ENCODE peak calls at places on chromosomes 16 and 17, in five cellular contexts. One of them, this sample, is unnamed.

GRCh38 chr16:73062640-73063283 is 14.8 kb upstream of the ZFHX3 start:
- DNase-seq in trophoblast cell: no peak
- DNase-seq in H9: peak; percentile 82
- DNase-seq in IMR-90: no peak
- DNase-seq in neuronal stem cell: no peak
- DNase-seq in this sample: no peak

GRCh38 chr16:15518412-15519351 is 84.3 kb downstream of the BMERB1 start:
- DNase-seq in trophoblast cell: no peak
- DNase-seq in H9: no peak
- DNase-seq in IMR-90: peak; percentile 76
- DNase-seq in neuronal stem cell: no peak
- DNase-seq in this sample: no peak

GRCh38 chr16:6274366-6274765 is 1058.3 kb upstream of the RBFOX1 start:
- DNase-seq in trophoblast cell: no peak
- DNase-seq in H9: no peak
- DNase-seq in IMR-90: no peak
- DNase-seq in neuronal stem cell: no peak
- DNase-seq in this sample: no peak

GRCh38 chr17:56290486-56291118 is 137.3 kb downstream of the ANKFN1 start:
- DNase-seq in trophoblast cell: no peak
- DNase-seq in H9: no peak
- DNase-seq in IMR-90: no peak
- DNase-seq in neuronal stem cell: no peak
- DNase-seq in this sample: no peak

GRCh38 chr17:73645050-73645871 is 1.0 kb upstream of the SDK2 start:
- DNase-seq in trophoblast cell: peak; percentile 23
- DNase-seq in H9: peak; percentile 73
- DNase-seq in IMR-90: no peak
- DNase-seq in neuronal stem cell: peak; percentile 81
- DNase-seq in this sample: no peak

GRCh38 chr16:55284718-55285099 is 39.3 kb upstream of the IRX6 start:
- DNase-seq in trophoblast cell: no peak
- DNase-seq in H9: no peak
- DNase-seq in IMR-90: no peak
- DNase-seq in neuronal stem cell: no peak
- DNase-seq in this sample: no peak

GRCh38 chr16:35255816-35256215 is 1796.4 kb downstream of the TP53TG3F start:
- DNase-seq in trophoblast cell: no peak
- DNase-seq in H9: no peak
- DNase-seq in IMR-90: no peak
- DNase-seq in neuronal stem cell: no peak
- DNase-seq in this sample: no peak

GRCh38 chr17:38922538-38923291 is 2.7 kb upstream of the LASP1NB start:
- DNase-seq in trophoblast cell: no peak
- DNase-seq in H9: peak; percentile 71
- DNase-seq in IMR-90: peak; percentile 69
- DNase-seq in neuronal stem cell: peak; percentile 48
- DNase-seq in this sample: no peak

GRCh38 chr17:38332735-38333134 is 11.0 kb downstream of the GPR179 start:
- DNase-seq in trophoblast cell: no peak
- DNase-seq in H9: no peak
- DNase-seq in IMR-90: no peak
- DNase-seq in neuronal stem cell: no peak
- DNase-seq in this sample: no peak

GRCh38 chr17:14926526-14927122 is 338.5 kb downstream of the PMP22 start:
- DNase-seq in trophoblast cell: peak; percentile 38
- DNase-seq in H9: peak; percentile 60
- DNase-seq in IMR-90: peak; percentile 74
- DNase-seq in neuronal stem cell: peak; percentile 76
- DNase-seq in this sample: peak; percentile 57

GRCh38 chr17:67506966-67507365 is 129.9 kb downstream of the PITPNC1 start:
- DNase-seq in trophoblast cell: peak; percentile 69
- DNase-seq in H9: no peak
- DNase-seq in IMR-90: peak; percentile 95
- DNase-seq in neuronal stem cell: no peak
- DNase-seq in this sample: no peak

GRCh38 chr17:50426814-50427787 is 1.1 kb downstream of the ACSF2 start:
- DNase-seq in trophoblast cell: no peak
- DNase-seq in H9: peak; percentile 62
- DNase-seq in IMR-90: peak; percentile 37
- DNase-seq in neuronal stem cell: no peak
- DNase-seq in this sample: no peak

GRCh38 chr17:66488874-66489273 is 186.5 kb downstream of the PRKCA start:
- DNase-seq in trophoblast cell: no peak
- DNase-seq in H9: no peak
- DNase-seq in IMR-90: no peak
- DNase-seq in neuronal stem cell: no peak
- DNase-seq in this sample: no peak

GRCh38 chr16:67428146-67428731 is 2.7 kb upstream of the HSD11B2 start:
- DNase-seq in trophoblast cell: peak; percentile 86
- DNase-seq in H9: peak; percentile 92
- DNase-seq in IMR-90: peak; percentile 47
- DNase-seq in neuronal stem cell: peak; percentile 71
- DNase-seq in this sample: peak; percentile 71

GRCh38 chr17:32444301-32445074 is at the start of gene PSMD11:
- DNase-seq in trophoblast cell: peak; percentile 97
- DNase-seq in H9: peak; percentile 100
- DNase-seq in IMR-90: peak; percentile 95
- DNase-seq in neuronal stem cell: peak; percentile 93
- DNase-seq in this sample: peak; percentile 99
- H3K14ac ChIP-seq in trophoblast cell: peak within 1 kb of the TSS; percentile 93
- H3K14ac ChIP-seq in H9: peak within 1 kb of the TSS; percentile 99
- H3K14ac ChIP-seq in IMR-90: peak within 1 kb of the TSS; percentile 90
- H3K14ac ChIP-seq in neuronal stem cell: peak within 1 kb of the TSS; percentile 71
- H3K14ac ChIP-seq in this sample: no peak within 1 kb of the TSS

GRCh38 chr17:40242774-40243173 is 23.7 kb downstream of the WIPF2 start:
- DNase-seq in trophoblast cell: no peak
- DNase-seq in H9: no peak
- DNase-seq in IMR-90: no peak
- DNase-seq in neuronal stem cell: no peak
- DNase-seq in this sample: no peak
- H3K14ac ChIP-seq in trophoblast cell: no peak overlapping the region
- H3K14ac ChIP-seq in H9: no peak overlapping the region
- H3K14ac ChIP-seq in IMR-90: no peak overlapping the region
- H3K14ac ChIP-seq in neuronal stem cell: no peak overlapping the region
- H3K14ac ChIP-seq in this sample: no peak overlapping the region

GRCh38 chr17:60573139-60573975 is 26.6 kb upstream of the PPM1D start:
- DNase-seq in trophoblast cell: peak; percentile 95
- DNase-seq in H9: no peak
- DNase-seq in IMR-90: peak; percentile 74
- DNase-seq in neuronal stem cell: no peak
- DNase-seq in this sample: no peak
- H3K14ac ChIP-seq in trophoblast cell: peak overlapping the region; percentile 82
- H3K14ac ChIP-seq in H9: no peak overlapping the region
- H3K14ac ChIP-seq in IMR-90: peak overlapping the region; percentile 7
- H3K14ac ChIP-seq in neuronal stem cell: no peak overlapping the region
- H3K14ac ChIP-seq in this sample: no peak overlapping the region

DNA sequence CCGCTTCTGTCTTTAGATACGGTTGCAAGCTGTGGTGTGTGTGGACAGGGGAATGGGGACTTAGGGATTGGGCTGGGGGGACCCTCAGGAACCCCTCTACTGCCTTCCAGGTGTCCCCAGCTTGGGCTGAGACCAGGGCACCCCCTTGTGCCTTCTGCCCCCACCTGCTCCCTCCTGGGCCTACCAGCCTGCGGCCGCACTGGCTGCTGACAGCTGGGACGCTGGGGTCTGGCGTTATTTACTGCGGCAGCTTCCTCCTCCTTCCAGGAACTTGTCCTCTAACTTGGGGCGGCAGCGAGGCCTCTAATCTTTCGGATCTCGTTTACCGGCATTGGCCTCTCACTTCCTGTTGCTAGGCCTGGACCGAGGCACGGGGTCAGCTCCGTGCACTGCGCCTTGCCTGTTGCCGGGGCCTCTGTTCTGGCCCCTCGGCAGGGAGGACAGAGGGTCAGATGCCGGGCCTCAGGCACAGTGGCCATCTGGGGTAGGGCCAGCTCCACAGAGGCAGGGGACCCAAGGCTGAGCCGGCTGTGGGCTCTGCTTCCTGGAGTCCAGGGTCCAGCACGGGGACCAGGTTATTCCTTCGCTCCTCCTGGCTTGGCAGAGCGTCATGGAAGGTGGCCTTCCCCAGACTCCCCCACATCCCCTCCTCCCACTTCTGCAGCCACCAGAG is 31.8 kb downstream of the TMEM235 start:
- DNase-seq in trophoblast cell: no peak
- DNase-seq in H9: peak; percentile 46
- DNase-seq in IMR-90: no peak
- DNase-seq in neuronal stem cell: no peak
- DNase-seq in this sample: peak; percentile 49
- H3K14ac ChIP-seq in trophoblast cell: no peak overlapping the region
- H3K14ac ChIP-seq in H9: no peak overlapping the region
- H3K14ac ChIP-seq in IMR-90: no peak overlapping the region
- H3K14ac ChIP-seq in neuronal stem cell: no peak overlapping the region
- H3K14ac ChIP-seq in this sample: no peak overlapping the region

GRCh38 chr17:7249830-7250229 is 1.7 kb downstream of the CTDNEP1 start:
- DNase-seq in trophoblast cell: no peak
- DNase-seq in H9: no peak
- DNase-seq in IMR-90: no peak
- DNase-seq in neuronal stem cell: no peak
- DNase-seq in this sample: no peak

GRCh38 chr17:7252176-7253043 is at the start of gene ELP5:
- DNase-seq in trophoblast cell: peak; percentile 89
- DNase-seq in H9: peak; percentile 98
- DNase-seq in IMR-90: peak; percentile 94
- DNase-seq in neuronal stem cell: peak; percentile 99
- DNase-seq in this sample: no peak

GRCh38 chr17:7250655-7251329 is 742 bp downstream of the CTDNEP1 start:
- DNase-seq in trophoblast cell: no peak
- DNase-seq in H9: no peak
- DNase-seq in IMR-90: no peak
- DNase-seq in neuronal stem cell: no peak
- DNase-seq in this sample: no peak

GRCh38 chr17:7253082-7253481 is 1.1 kb downstream of the ELP5 start:
- DNase-seq in trophoblast cell: no peak
- DNase-seq in H9: no peak
- DNase-seq in IMR-90: no peak
- DNase-seq in neuronal stem cell: no peak
- DNase-seq in this sample: no peak

GRCh38 chr17:7251330-7252175 is at the start of gene CTDNEP1:
- DNase-seq in trophoblast cell: peak; percentile 98
- DNase-seq in H9: peak; percentile 100
- DNase-seq in IMR-90: peak; percentile 100
- DNase-seq in neuronal stem cell: no peak
- DNase-seq in this sample: peak; percentile 96
- H3K14ac ChIP-seq in trophoblast cell: peak within 1 kb of the TSS; percentile 99
- H3K14ac ChIP-seq in H9: peak within 1 kb of the TSS; percentile 81
- H3K14ac ChIP-seq in IMR-90: peak within 1 kb of the TSS; percentile 91
- H3K14ac ChIP-seq in neuronal stem cell: no peak within 1 kb of the TSS
- H3K14ac ChIP-seq in this sample: no peak within 1 kb of the TSS

GRCh38 chr17:81386646-81387234 is 8.5 kb upstream of the BAHCC1 start:
- DNase-seq in trophoblast cell: no peak
- DNase-seq in H9: no peak
- DNase-seq in IMR-90: no peak
- DNase-seq in neuronal stem cell: no peak
- DNase-seq in this sample: no peak
- H3K14ac ChIP-seq in trophoblast cell: peak overlapping the region; percentile 89
- H3K14ac ChIP-seq in H9: peak overlapping the region; percentile 51
- H3K14ac ChIP-seq in IMR-90: peak overlapping the region; percentile 8
- H3K14ac ChIP-seq in neuronal stem cell: peak overlapping the region; percentile 47
- H3K14ac ChIP-seq in this sample: no peak overlapping the region

DNA sequence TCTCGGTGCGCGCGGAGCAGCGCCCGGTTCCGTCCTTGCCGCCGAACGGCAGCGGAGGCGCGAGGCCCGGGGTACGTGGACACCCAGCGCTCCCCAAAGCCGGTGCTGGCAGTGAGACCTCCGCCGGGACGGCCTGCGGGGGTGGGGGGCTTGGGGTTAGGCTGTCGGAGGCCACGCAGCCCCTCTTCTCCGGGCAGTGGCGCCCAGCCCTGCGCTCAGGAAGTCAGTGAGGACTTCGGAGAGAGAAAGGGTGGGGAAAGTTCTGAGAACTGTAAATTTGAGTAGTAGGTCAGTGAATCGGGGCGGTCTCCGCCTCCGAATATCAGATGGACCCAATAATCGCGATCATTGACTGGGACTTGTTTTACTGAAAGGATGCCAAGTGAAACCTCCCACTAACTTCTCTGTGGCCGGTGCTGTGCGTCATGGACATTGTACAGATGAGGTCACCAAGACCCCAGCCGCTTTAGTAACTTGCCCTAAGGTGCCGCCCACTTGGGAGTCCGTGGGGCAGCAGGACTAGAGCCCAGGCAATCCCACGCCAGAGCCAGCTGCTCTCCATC is 468 bp downstream of the IL4R start:
- DNase-seq in trophoblast cell: peak; percentile 68
- DNase-seq in H9: no peak
- DNase-seq in IMR-90: peak; percentile 97
- DNase-seq in neuronal stem cell: no peak
- DNase-seq in this sample: no peak
- H3K14ac ChIP-seq in trophoblast cell: peak overlapping the region; percentile 97
- H3K14ac ChIP-seq in H9: peak overlapping the region; percentile 83
- H3K14ac ChIP-seq in IMR-90: peak overlapping the region; percentile 88
- H3K14ac ChIP-seq in neuronal stem cell: peak overlapping the region; percentile 82
- H3K14ac ChIP-seq in this sample: no peak overlapping the region

GRCh38 chr17:59361916-59362810 is 30.7 kb downstream of the YPEL2 start:
- DNase-seq in trophoblast cell: no peak
- DNase-seq in H9: no peak
- DNase-seq in IMR-90: peak; percentile 93
- DNase-seq in neuronal stem cell: no peak
- DNase-seq in this sample: no peak
- H3K14ac ChIP-seq in trophoblast cell: no peak overlapping the region
- H3K14ac ChIP-seq in H9: peak overlapping the region; percentile 61
- H3K14ac ChIP-seq in IMR-90: peak overlapping the region; percentile 25
- H3K14ac ChIP-seq in neuronal stem cell: no peak overlapping the region
- H3K14ac ChIP-seq in this sample: no peak overlapping the region

GRCh38 chr17:30116345-30116660 is 313 bp upstream of the NSRP1 start:
- DNase-seq in trophoblast cell: no peak
- DNase-seq in H9: no peak
- DNase-seq in IMR-90: no peak
- DNase-seq in neuronal stem cell: no peak
- DNase-seq in this sample: no peak

GRCh38 chr17:30116661-30117547 is at the start of gene NSRP1:
- DNase-seq in trophoblast cell: peak; percentile 97
- DNase-seq in H9: peak; percentile 98
- DNase-seq in IMR-90: peak; percentile 96
- DNase-seq in neuronal stem cell: peak; percentile 90
- DNase-seq in this sample: peak; percentile 94

GRCh38 chr17:30113213-30113612 is 3.4 kb upstream of the NSRP1 start:
- DNase-seq in trophoblast cell: no peak
- DNase-seq in H9: no peak
- DNase-seq in IMR-90: no peak
- DNase-seq in neuronal stem cell: no peak
- DNase-seq in this sample: no peak

GRCh38 chr17:30112794-30113193 is 3.8 kb upstream of the NSRP1 start:
- DNase-seq in trophoblast cell: no peak
- DNase-seq in H9: no peak
- DNase-seq in IMR-90: no peak
- DNase-seq in neuronal stem cell: no peak
- DNase-seq in this sample: no peak

DNA sequence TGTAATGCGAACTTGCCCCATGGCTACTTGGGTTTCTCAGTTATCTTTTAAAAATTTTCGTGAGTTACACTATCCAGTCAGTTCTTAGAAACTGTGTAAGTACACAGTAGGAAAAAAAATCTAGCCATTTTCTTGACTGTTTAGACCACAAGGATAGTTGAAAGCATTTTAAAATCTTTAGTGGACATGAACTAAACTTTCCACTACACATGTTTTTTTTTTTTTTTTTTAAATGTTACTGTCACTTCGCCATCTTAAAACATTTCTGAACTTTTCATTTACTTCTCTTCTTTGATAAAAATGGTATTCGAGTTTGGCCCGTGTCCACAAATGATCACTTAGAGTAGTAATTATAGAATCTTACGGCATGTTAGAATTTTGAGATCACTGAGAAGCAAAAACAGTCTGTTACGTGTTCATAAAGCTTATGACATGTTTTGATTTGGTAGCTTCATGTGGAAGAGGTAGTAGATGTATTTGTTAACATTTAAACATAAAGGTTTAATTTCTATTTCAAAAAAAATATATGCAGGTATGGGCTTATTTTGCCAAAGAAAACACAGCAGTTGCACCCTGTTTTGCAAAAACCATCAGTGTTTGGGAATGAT is 1.0 kb downstream of the NSRP1 start:
- DNase-seq in trophoblast cell: no peak
- DNase-seq in H9: no peak
- DNase-seq in IMR-90: peak; percentile 17
- DNase-seq in neuronal stem cell: no peak
- DNase-seq in this sample: no peak
- H3K14ac ChIP-seq in trophoblast cell: no peak overlapping the region
- H3K14ac ChIP-seq in H9: peak overlapping the region; percentile 98
- H3K14ac ChIP-seq in IMR-90: peak overlapping the region; percentile 99
- H3K14ac ChIP-seq in neuronal stem cell: no peak overlapping the region
- H3K14ac ChIP-seq in this sample: no peak overlapping the region